ENCODE peak calls at places on chromosomes 5 and 9, in seven cellular contexts. Y is Peyer's patch, C is heart left ventricle, D is ovary, L is IMR-90, P is upper lobe of left lung, F is thyroid gland. K is an unnamed sample.
A peak's percentile ranks its signal among the peaks of the same experiment; 100 is the strongest.

GRCh38 chr9:5910413-5911057 is 19.8 kb downstream of the MLANA start:
- DNase-seq in Y (no peak), C (no peak), D (no peak), L (no peak), P (no peak), F (no peak), K (no peak)

GRCh38 chr9:69671904-69672827 is at the start of gene APBA1:
- DNase-seq in Y (peak; percentile 69), C (peak; percentile 80), D (peak; percentile 82), L (peak; percentile 56), P (peak; percentile 48), F (peak; percentile 50), K (no peak)

GRCh38 chr9:109894921-109895758 is 115.1 kb downstream of the PALM2AKAP2 start:
- DNase-seq in Y (no peak), C (peak; percentile 40), D (no peak), L (peak; percentile 89), P (no peak), F (no peak), K (no peak)

GRCh38 chr9:27528278-27528885 is 1.2 kb downstream of the MOB3B start:
- DNase-seq in Y (peak; percentile 92), C (peak; percentile 71), D (peak; percentile 83), L (peak; percentile 21), P (peak; percentile 81), F (peak; percentile 87), K (peak; percentile 97)

GRCh38 chr5:71705416-71705815 is 13.7 kb upstream of the CARTPT start:
- DNase-seq in Y (no peak), C (no peak), D (no peak), L (no peak), P (no peak), F (no peak), K (no peak)

GRCh38 chr9:127451681-127452480 is 571 bp downstream of the LRSAM1 start:
- DNase-seq in Y (peak; percentile 62), C (peak; percentile 50), D (peak; percentile 69), L (peak; percentile 57), P (peak; percentile 53), F (peak; percentile 64), K (peak; percentile 91)

GRCh38 chr5:61538722-61539501 is 206.9 kb downstream of the ZSWIM6 start:
- DNase-seq in Y (no peak), C (no peak), D (no peak), L (no peak), P (no peak), F (no peak), K (no peak)

GRCh38 chr9:86434039-86434726 is 80.0 kb upstream of the TUT7 start:
- DNase-seq in Y (no peak), C (peak; percentile 9), D (peak; percentile 57), L (peak; percentile 79), P (no peak), F (no peak), K (peak; percentile 62)

GRCh38 chr5:172834570-172835245 is 657 bp downstream of the ERGIC1 start:
- DNase-seq in Y (peak; percentile 55), C (no peak), D (no peak), L (no peak), P (peak; percentile 38), F (no peak), K (no peak)

GRCh38 chr5:112514062-112514561 is 95.0 kb upstream of the EPB41L4A start:
- DNase-seq in Y (no peak), C (no peak), D (no peak), L (no peak), P (no peak), F (no peak), K (no peak)

GRCh38 chr5:81878333-81878732 is 93.5 kb upstream of the ATG10 start:
- DNase-seq in Y (no peak), C (no peak), D (no peak), L (no peak), P (peak; percentile 36), F (no peak), K (no peak)

GRCh38 chr5:6704361-6704851 is 8.8 kb upstream of the TENT4A start:
- DNase-seq in Y (no peak), C (peak; percentile 84), D (peak; percentile 77), L (peak; percentile 92), P (peak; percentile 74), F (peak; percentile 17), K (no peak)

GRCh38 chr9:83451308-83451707 is 86.9 kb downstream of the FRMD3 start:
- DNase-seq in Y (no peak), C (no peak), D (no peak), L (no peak), P (no peak), F (no peak), K (no peak)

GRCh38 chr9:121118266-121118665 is 43.5 kb downstream of the CNTRL start:
- DNase-seq in Y (no peak), C (no peak), D (no peak), L (no peak), P (no peak), F (no peak), K (no peak)

GRCh38 chr5:176320577-176320976 is 41.0 kb downstream of the KIAA1191 start:
- DNase-seq in Y (no peak), C (no peak), D (no peak), L (no peak), P (no peak), F (no peak), K (no peak)

GRCh38 chr9:123375725-123376132 is 19.7 kb downstream of the CRB2 start:
- DNase-seq in Y (peak; percentile 65), C (no peak), D (peak; percentile 50), L (no peak), P (no peak), F (no peak), K (no peak)

GRCh38 chr9:4665357-4665756 is 923 bp downstream of the SPATA6L start:
- DNase-seq in Y (no peak), C (no peak), D (no peak), L (peak; percentile 45), P (no peak), F (no peak), K (no peak)

GRCh38 chr9:8855046-8855445 is 1055.5 kb upstream of the DMAC1 start:
- DNase-seq in Y (no peak), C (no peak), D (no peak), L (no peak), P (no peak), F (no peak), K (no peak)

GRCh38 chr5:153520952-153521351 is 30.5 kb downstream of the GRIA1 start:
- DNase-seq in Y (no peak), C (no peak), D (no peak), L (peak; percentile 40), P (no peak), F (no peak), K (no peak)

GRCh38 chr9:72579190-72579589 is 57.8 kb downstream of the TMC1 start:
- DNase-seq in Y (peak; percentile 86), C (peak; percentile 29), D (no peak), L (peak; percentile 63), P (peak; percentile 60), F (peak; percentile 35), K (peak; percentile 53)

GRCh38 chr9:104858271-104858670 is 69.7 kb downstream of the ABCA1 start:
- DNase-seq in Y (no peak), C (no peak), D (no peak), L (peak; percentile 75), P (no peak), F (peak; percentile 48), K (no peak)

GRCh38 chr9:80699551-80699998 is 989.8 kb downstream of the TLE1 start:
- DNase-seq in Y (no peak), C (no peak), D (no peak), L (peak; percentile 81), P (no peak), F (no peak), K (no peak)

GRCh38 chr9:114824130-114824529 is 18.3 kb upstream of the TNFSF15 start:
- DNase-seq in Y (no peak), C (no peak), D (no peak), L (peak; percentile 82), P (no peak), F (no peak), K (no peak)

GRCh38 chr9:127128341-127129072 is 6.1 kb upstream of the ANGPTL2 start:
- DNase-seq in Y (peak; percentile 55), C (peak; percentile 66), D (peak; percentile 56), L (peak; percentile 39), P (peak; percentile 37), F (peak; percentile 61), K (peak; percentile 95)

GRCh38 chr5:62011072-62011664 is 294.8 kb upstream of the KIF2A start:
- DNase-seq in Y (no peak), C (no peak), D (no peak), L (no peak), P (no peak), F (no peak), K (no peak)

GRCh38 chr9:72926506-72926905 is 26.3 kb downstream of the ALDH1A1 start:
- DNase-seq in Y (no peak), C (no peak), D (no peak), L (no peak), P (no peak), F (no peak), K (no peak)

GRCh38 chr5:83055166-83055565 is 22.0 kb downstream of the TMEM167A start:
- DNase-seq in Y (no peak), C (no peak), D (no peak), L (no peak), P (no peak), F (no peak), K (no peak)

GRCh38 chr9:107180206-107180605 is 102.9 kb upstream of the RAD23B start:
- DNase-seq in Y (no peak), C (no peak), D (no peak), L (no peak), P (no peak), F (no peak), K (no peak)
- TF ChIP-seq POLR2A in Y (no peak), C (no peak), D (no peak), L (no peak), P (no peak), F (no peak), K (no peak)

GRCh38 chr5:103648086-103648485 is 85.5 kb upstream of the NUDT12 start:
- DNase-seq in Y (no peak), C (no peak), D (no peak), L (no peak), P (no peak), F (no peak), K (no peak)
- TF ChIP-seq CTCF in Y (no peak), C (no peak), D (no peak), L (no peak), P (no peak), F (no peak), K (no peak)

GRCh38 chr9:2621678-2622360 is at the start of gene VLDLR:
- DNase-seq in Y (peak; percentile 45), C (peak; percentile 64), D (peak; percentile 86), L (peak; percentile 17), P (peak; percentile 44), F (peak; percentile 70), K (peak; percentile 18)
- H3K4me3 ChIP-seq in Y (peak within 1 kb of the TSS; percentile 55), C (peak within 1 kb of the TSS; percentile 70), D (peak within 1 kb of the TSS; percentile 86), L (peak within 1 kb of the TSS; percentile 79), P (peak within 1 kb of the TSS; percentile 51), F (peak within 1 kb of the TSS; percentile 89), K (peak within 1 kb of the TSS; percentile 54)

DNA sequence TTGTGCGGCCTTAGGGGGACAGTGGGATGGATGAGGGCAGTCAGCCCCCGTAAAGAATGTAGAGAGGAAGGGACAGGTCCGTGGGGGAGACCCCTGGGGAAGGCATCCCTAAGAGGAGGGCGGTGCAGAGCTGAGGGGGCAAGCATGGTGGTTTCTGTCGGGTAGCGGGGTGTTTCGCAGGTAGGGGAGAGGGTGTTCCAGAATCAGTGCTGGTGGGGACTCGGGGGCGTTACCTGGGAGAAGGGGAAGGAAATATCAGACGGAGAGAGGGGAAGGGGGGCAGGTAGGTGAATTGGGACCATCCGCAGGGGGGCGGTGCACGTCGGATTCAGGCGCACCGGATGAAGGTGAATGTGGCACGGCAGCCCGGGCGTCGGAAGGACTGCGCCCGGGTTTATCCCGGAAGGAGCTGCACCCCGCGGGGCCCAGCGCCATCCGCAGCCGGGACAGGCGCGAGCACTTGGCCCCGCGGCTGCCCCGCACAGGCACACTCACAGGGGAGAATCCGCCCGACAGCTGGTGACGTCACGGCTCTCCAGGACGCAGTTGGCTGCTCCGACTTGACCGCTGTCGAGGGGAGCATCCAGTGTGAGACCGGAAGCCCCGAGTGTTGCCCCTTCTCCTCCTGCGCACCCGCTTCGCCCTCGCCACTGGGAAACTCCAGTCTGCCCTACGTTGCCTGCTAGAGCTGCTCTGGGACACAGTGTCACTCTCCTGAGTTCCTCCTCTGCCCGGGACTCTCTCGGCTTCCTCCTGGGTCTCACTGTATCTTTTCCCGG is 1.3 kb downstream of the CD72 start:
- DNase-seq in Y (peak; percentile 91), C (peak; percentile 72), D (peak; percentile 65), L (peak; percentile 69), P (peak; percentile 89), F (peak; percentile 69), K (peak; percentile 92)
- TF ChIP-seq POLR2A in Y (no peak), C (no peak), D (no peak), L (no peak), P (no peak), F (no peak), K (no peak)

K was measured in lower leg skin.